ENCODE peak calls at places on chromosomes 13 and 19, in seven cellular contexts. One of them, this sample, is unnamed.
A peak's percentile ranks its signal among the peaks of the same experiment; 100 is the strongest.

GRCh38 chr13:50340566-50341287 is 325.5 kb downstream of the KCNRG start:
- DNase-seq in heart left ventricle: peak; percentile 54
- DNase-seq in GM23338: peak; percentile 11
- DNase-seq in Panc1: no peak
- DNase-seq in caudate nucleus: no peak
- DNase-seq in HTR-8/SVneo: no peak
- DNase-seq in stimulated activated CD8-positive, alpha-beta memory T cell treated with anti-CD3 and anti-CD28 coated beads, Interleukin-15, amount 100 ng/mL, for 48 hours: no peak
- DNase-seq in this sample: no peak

GRCh38 chr13:25881136-25881926 is 170.5 kb downstream of the SHISA2 start:
- DNase-seq in caudate nucleus: no peak
- DNase-seq in HTR-8/SVneo: no peak
- DNase-seq in heart left ventricle: no peak
- DNase-seq in GM23338: no peak
- DNase-seq in Panc1: no peak
- DNase-seq in stimulated activated CD8-positive, alpha-beta memory T cell treated with anti-CD3 and anti-CD28 coated beads, Interleukin-15, amount 100 ng/mL, for 48 hours: no peak
- DNase-seq in this sample: no peak

GRCh38 chr13:85261757-85262346 is 537.4 kb downstream of the SLITRK6 start:
- DNase-seq in stimulated activated CD8-positive, alpha-beta memory T cell treated with anti-CD3 and anti-CD28 coated beads, Interleukin-15, amount 100 ng/mL, for 48 hours: no peak
- DNase-seq in GM23338: peak; percentile 11
- DNase-seq in heart left ventricle: no peak
- DNase-seq in caudate nucleus: no peak
- DNase-seq in Panc1: no peak
- DNase-seq in HTR-8/SVneo: no peak
- DNase-seq in this sample: no peak

GRCh38 chr19:42042455-42043170 is 27.4 kb downstream of the GRIK5 start:
- DNase-seq in caudate nucleus: no peak
- DNase-seq in stimulated activated CD8-positive, alpha-beta memory T cell treated with anti-CD3 and anti-CD28 coated beads, Interleukin-15, amount 100 ng/mL, for 48 hours: no peak
- DNase-seq in GM23338: no peak
- DNase-seq in HTR-8/SVneo: no peak
- DNase-seq in heart left ventricle: no peak
- DNase-seq in Panc1: no peak
- DNase-seq in this sample: no peak

GRCh38 chr13:44440046-44440608 is 66.5 kb downstream of the SERP2 start:
- DNase-seq in stimulated activated CD8-positive, alpha-beta memory T cell treated with anti-CD3 and anti-CD28 coated beads, Interleukin-15, amount 100 ng/mL, for 48 hours: no peak
- DNase-seq in caudate nucleus: no peak
- DNase-seq in HTR-8/SVneo: no peak
- DNase-seq in Panc1: no peak
- DNase-seq in GM23338: no peak
- DNase-seq in heart left ventricle: no peak
- DNase-seq in this sample: no peak

GRCh38 chr13:19601749-19602725 is 31.4 kb upstream of the MPHOSPH8 start:
- DNase-seq in heart left ventricle: peak; percentile 42
- DNase-seq in Panc1: no peak
- DNase-seq in stimulated activated CD8-positive, alpha-beta memory T cell treated with anti-CD3 and anti-CD28 coated beads, Interleukin-15, amount 100 ng/mL, for 48 hours: peak; percentile 30
- DNase-seq in HTR-8/SVneo: no peak
- DNase-seq in GM23338: peak; percentile 82
- DNase-seq in caudate nucleus: no peak
- DNase-seq in this sample: no peak

GRCh38 chr13:95569966-95570365 is 17.4 kb downstream of the CLDN10 start:
- DNase-seq in GM23338: no peak
- DNase-seq in heart left ventricle: no peak
- DNase-seq in caudate nucleus: no peak
- DNase-seq in HTR-8/SVneo: no peak
- DNase-seq in stimulated activated CD8-positive, alpha-beta memory T cell treated with anti-CD3 and anti-CD28 coated beads, Interleukin-15, amount 100 ng/mL, for 48 hours: no peak
- DNase-seq in Panc1: no peak
- DNase-seq in this sample: no peak

GRCh38 chr13:19075418-19075817 is 106.2 kb downstream of the TUBA3C start:
- DNase-seq in caudate nucleus: no peak
- DNase-seq in Panc1: no peak
- DNase-seq in stimulated activated CD8-positive, alpha-beta memory T cell treated with anti-CD3 and anti-CD28 coated beads, Interleukin-15, amount 100 ng/mL, for 48 hours: no peak
- DNase-seq in heart left ventricle: no peak
- DNase-seq in GM23338: no peak
- DNase-seq in HTR-8/SVneo: no peak
- DNase-seq in this sample: no peak

GRCh38 chr19:15251010-15251748 is 18.9 kb upstream of the EPHX3 start:
- DNase-seq in stimulated activated CD8-positive, alpha-beta memory T cell treated with anti-CD3 and anti-CD28 coated beads, Interleukin-15, amount 100 ng/mL, for 48 hours: no peak
- DNase-seq in caudate nucleus: no peak
- DNase-seq in Panc1: no peak
- DNase-seq in GM23338: no peak
- DNase-seq in HTR-8/SVneo: no peak
- DNase-seq in heart left ventricle: peak; percentile 69
- DNase-seq in this sample: no peak

GRCh38 chr19:35908977-35909683 is 1.0 kb upstream of the TYROBP start:
- DNase-seq in caudate nucleus: no peak
- DNase-seq in stimulated activated CD8-positive, alpha-beta memory T cell treated with anti-CD3 and anti-CD28 coated beads, Interleukin-15, amount 100 ng/mL, for 48 hours: no peak
- DNase-seq in Panc1: no peak
- DNase-seq in heart left ventricle: peak; percentile 85
- DNase-seq in GM23338: no peak
- DNase-seq in HTR-8/SVneo: no peak
- DNase-seq in this sample: peak; percentile 46

GRCh38 chr13:111595276-111595675 is 274.8 kb downstream of the TEX29 start:
- DNase-seq in Panc1: no peak
- DNase-seq in HTR-8/SVneo: no peak
- DNase-seq in heart left ventricle: no peak
- DNase-seq in caudate nucleus: no peak
- DNase-seq in stimulated activated CD8-positive, alpha-beta memory T cell treated with anti-CD3 and anti-CD28 coated beads, Interleukin-15, amount 100 ng/mL, for 48 hours: no peak
- DNase-seq in GM23338: no peak
- DNase-seq in this sample: no peak

GRCh38 chr19:35533822-35534521 is 716 bp downstream of the GAPDHS start:
- DNase-seq in HTR-8/SVneo: no peak
- DNase-seq in stimulated activated CD8-positive, alpha-beta memory T cell treated with anti-CD3 and anti-CD28 coated beads, Interleukin-15, amount 100 ng/mL, for 48 hours: peak; percentile 15
- DNase-seq in heart left ventricle: peak; percentile 51
- DNase-seq in GM23338: peak; percentile 82
- DNase-seq in Panc1: no peak
- DNase-seq in caudate nucleus: no peak
- DNase-seq in this sample: no peak